ENCODE peak calls at places on chromosomes 1 and 21, in five cellular contexts. One of them, this sample, is unnamed.
A peak's percentile ranks its signal among the peaks of the same experiment; 100 is the strongest.

GRCh38 chr21:31310750-31311149 is 33.3 kb downstream of the TIAM1 start:
- DNase-seq in amniotic stem cell: no peak
- DNase-seq in GM19239: no peak
- DNase-seq in NCI-H1105 treated with DMSO at 0.1 percent for 48 hours: peak; percentile 94
- DNase-seq in gastrocnemius medialis: no peak
- DNase-seq in this sample: no peak

GRCh38 chr1:32500387-32501209 is 35.7 kb downstream of the ZBTB8B start:
- DNase-seq in amniotic stem cell: no peak
- DNase-seq in GM19239: peak; percentile 75
- DNase-seq in NCI-H1105 treated with DMSO at 0.1 percent for 48 hours: peak; percentile 74
- DNase-seq in gastrocnemius medialis: peak; percentile 59
- DNase-seq in this sample: no peak

GRCh38 chr1:246690100-246690499 is 34.1 kb upstream of the SCCPDH start:
- DNase-seq in amniotic stem cell: no peak
- DNase-seq in GM19239: no peak
- DNase-seq in NCI-H1105 treated with DMSO at 0.1 percent for 48 hours: peak; percentile 44
- DNase-seq in gastrocnemius medialis: no peak
- DNase-seq in this sample: no peak

GRCh38 chr1:226723640-226724532 is 15.2 kb downstream of the ITPKB start:
- DNase-seq in amniotic stem cell: no peak
- DNase-seq in GM19239: no peak
- DNase-seq in NCI-H1105 treated with DMSO at 0.1 percent for 48 hours: peak; percentile 80
- DNase-seq in gastrocnemius medialis: no peak
- DNase-seq in this sample: no peak

GRCh38 chr1:54850082-54850730 is 36.8 kb downstream of the DHCR24 start:
- DNase-seq in amniotic stem cell: no peak
- DNase-seq in GM19239: no peak
- DNase-seq in NCI-H1105 treated with DMSO at 0.1 percent for 48 hours: no peak
- DNase-seq in gastrocnemius medialis: no peak
- DNase-seq in this sample: no peak

GRCh38 chr1:197065549-197065948 is 1.5 kb downstream of the F13B start:
- DNase-seq in amniotic stem cell: peak; percentile 37
- DNase-seq in GM19239: no peak
- DNase-seq in NCI-H1105 treated with DMSO at 0.1 percent for 48 hours: no peak
- DNase-seq in gastrocnemius medialis: no peak
- DNase-seq in this sample: no peak

GRCh38 chr1:225811622-225812487 is 1.9 kb downstream of the EPHX1 start:
- DNase-seq in amniotic stem cell: no peak
- DNase-seq in GM19239: no peak
- DNase-seq in NCI-H1105 treated with DMSO at 0.1 percent for 48 hours: no peak
- DNase-seq in gastrocnemius medialis: peak; percentile 76
- DNase-seq in this sample: no peak

GRCh38 chr1:109823543-109824348 is 60.0 kb upstream of the EPS8L3 start:
- DNase-seq in amniotic stem cell: no peak
- DNase-seq in GM19239: no peak
- DNase-seq in NCI-H1105 treated with DMSO at 0.1 percent for 48 hours: no peak
- DNase-seq in gastrocnemius medialis: no peak
- DNase-seq in this sample: no peak

GRCh38 chr1:234920843-234921140 is 207.8 kb downstream of the TOMM20 start:
- DNase-seq in amniotic stem cell: no peak
- DNase-seq in GM19239: no peak
- DNase-seq in NCI-H1105 treated with DMSO at 0.1 percent for 48 hours: no peak
- DNase-seq in gastrocnemius medialis: no peak
- DNase-seq in this sample: no peak

GRCh38 chr1:74995848-74996247 is 138.3 kb upstream of the LHX8 start:
- DNase-seq in amniotic stem cell: no peak
- DNase-seq in GM19239: no peak
- DNase-seq in NCI-H1105 treated with DMSO at 0.1 percent for 48 hours: peak; percentile 88
- DNase-seq in gastrocnemius medialis: no peak
- DNase-seq in this sample: no peak

GRCh38 chr1:34924759-34925555 is 4.5 kb downstream of the DLGAP3 start:
- DNase-seq in amniotic stem cell: peak; percentile 31
- DNase-seq in GM19239: peak; percentile 63
- DNase-seq in NCI-H1105 treated with DMSO at 0.1 percent for 48 hours: no peak
- DNase-seq in gastrocnemius medialis: no peak
- DNase-seq in this sample: peak; percentile 7

GRCh38 chr1:201137579-201138310 is 10.8 kb upstream of the ASCL5 start:
- DNase-seq in amniotic stem cell: peak; percentile 81
- DNase-seq in GM19239: no peak
- DNase-seq in NCI-H1105 treated with DMSO at 0.1 percent for 48 hours: no peak
- DNase-seq in gastrocnemius medialis: no peak
- DNase-seq in this sample: no peak

GRCh38 chr1:25609921-25610320 is 6.7 kb upstream of the MAN1C1 start:
- DNase-seq in amniotic stem cell: no peak
- DNase-seq in GM19239: no peak
- DNase-seq in NCI-H1105 treated with DMSO at 0.1 percent for 48 hours: no peak
- DNase-seq in gastrocnemius medialis: no peak
- DNase-seq in this sample: no peak

GRCh38 chr1:227916655-227917054 is 31.1 kb downstream of the WNT9A start:
- DNase-seq in amniotic stem cell: no peak
- DNase-seq in GM19239: no peak
- DNase-seq in NCI-H1105 treated with DMSO at 0.1 percent for 48 hours: no peak
- DNase-seq in gastrocnemius medialis: no peak
- DNase-seq in this sample: no peak

GRCh38 chr21:37606549-37606948 is 240.0 kb downstream of the DYRK1A start:
- DNase-seq in amniotic stem cell: no peak
- DNase-seq in GM19239: no peak
- DNase-seq in NCI-H1105 treated with DMSO at 0.1 percent for 48 hours: no peak
- DNase-seq in gastrocnemius medialis: no peak
- DNase-seq in this sample: no peak

GRCh38 chr1:197862221-197862620 is 40.2 kb upstream of the C1orf53 start:
- DNase-seq in amniotic stem cell: no peak
- DNase-seq in GM19239: no peak
- DNase-seq in NCI-H1105 treated with DMSO at 0.1 percent for 48 hours: no peak
- DNase-seq in gastrocnemius medialis: no peak
- DNase-seq in this sample: no peak

GRCh38 chr1:76374111-76374510 is 299.6 kb downstream of the ST6GALNAC3 start:
- DNase-seq in amniotic stem cell: no peak
- DNase-seq in GM19239: no peak
- DNase-seq in NCI-H1105 treated with DMSO at 0.1 percent for 48 hours: peak; percentile 95
- DNase-seq in gastrocnemius medialis: no peak
- DNase-seq in this sample: no peak

GRCh38 chr1:157370698-157371097 is 181.6 kb downstream of the FCRL5 start:
- DNase-seq in amniotic stem cell: no peak
- DNase-seq in GM19239: no peak
- DNase-seq in NCI-H1105 treated with DMSO at 0.1 percent for 48 hours: no peak
- DNase-seq in gastrocnemius medialis: no peak
- DNase-seq in this sample: no peak

GRCh38 chr1:61244114-61244513 is 161.8 kb downstream of the NFIA start:
- DNase-seq in amniotic stem cell: no peak
- DNase-seq in GM19239: no peak
- DNase-seq in NCI-H1105 treated with DMSO at 0.1 percent for 48 hours: peak; percentile 86
- DNase-seq in gastrocnemius medialis: peak; percentile 31
- DNase-seq in this sample: no peak

GRCh38 chr1:212814989-212815388 is 23.3 kb downstream of the TATDN3 start:
- DNase-seq in amniotic stem cell: no peak
- DNase-seq in GM19239: no peak
- DNase-seq in NCI-H1105 treated with DMSO at 0.1 percent for 48 hours: no peak
- DNase-seq in gastrocnemius medialis: no peak
- DNase-seq in this sample: no peak

GRCh38 chr1:211472724-211473123 is 19.2 kb downstream of the RD3 start:
- DNase-seq in amniotic stem cell: no peak
- DNase-seq in GM19239: no peak
- DNase-seq in NCI-H1105 treated with DMSO at 0.1 percent for 48 hours: no peak
- DNase-seq in gastrocnemius medialis: no peak
- DNase-seq in this sample: no peak

GRCh38 chr1:164723296-164723731 is 164.3 kb downstream of the PBX1 start:
- DNase-seq in amniotic stem cell: no peak
- DNase-seq in GM19239: no peak
- DNase-seq in NCI-H1105 treated with DMSO at 0.1 percent for 48 hours: no peak
- DNase-seq in gastrocnemius medialis: no peak
- DNase-seq in this sample: no peak

GRCh38 chr1:167899253-167899681 is 14.7 kb downstream of the ADCY10 start:
- DNase-seq in amniotic stem cell: no peak
- DNase-seq in GM19239: peak; percentile 32
- DNase-seq in NCI-H1105 treated with DMSO at 0.1 percent for 48 hours: no peak
- DNase-seq in gastrocnemius medialis: peak; percentile 50
- DNase-seq in this sample: no peak

GRCh38 chr1:10380594-10381275 is 18.1 kb upstream of the PGD start:
- DNase-seq in amniotic stem cell: peak; percentile 67
- DNase-seq in GM19239: no peak
- DNase-seq in NCI-H1105 treated with DMSO at 0.1 percent for 48 hours: no peak
- DNase-seq in gastrocnemius medialis: no peak
- DNase-seq in this sample: no peak

GRCh38 chr1:4108741-4109625 is 208.9 kb upstream of the C1orf174 start:
- DNase-seq in amniotic stem cell: no peak
- DNase-seq in GM19239: no peak
- DNase-seq in NCI-H1105 treated with DMSO at 0.1 percent for 48 hours: no peak
- DNase-seq in gastrocnemius medialis: no peak
- DNase-seq in this sample: no peak

GRCh38 chr21:39713905-39714304 is 31.1 kb upstream of the IGSF5 start:
- DNase-seq in amniotic stem cell: no peak
- DNase-seq in GM19239: no peak
- DNase-seq in NCI-H1105 treated with DMSO at 0.1 percent for 48 hours: no peak
- DNase-seq in gastrocnemius medialis: no peak
- DNase-seq in this sample: no peak

GRCh38 chr1:116128669-116129068 is 17.5 kb downstream of the MAB21L3 start:
- DNase-seq in amniotic stem cell: no peak
- DNase-seq in GM19239: no peak
- DNase-seq in NCI-H1105 treated with DMSO at 0.1 percent for 48 hours: no peak
- DNase-seq in gastrocnemius medialis: no peak
- DNase-seq in this sample: no peak

GRCh38 chr1:184905601-184906322 is 68.5 kb downstream of the NIBAN1 start:
- DNase-seq in amniotic stem cell: no peak
- DNase-seq in GM19239: no peak
- DNase-seq in NCI-H1105 treated with DMSO at 0.1 percent for 48 hours: peak; percentile 99
- DNase-seq in gastrocnemius medialis: no peak
- DNase-seq in this sample: no peak